ENCODE peak calls at places on chromosomes 6 and 20, in eight cellular contexts. C is neural crest cell, U is progenitor cell of endocrine pancreas, W is RWPE1, M is choroid plexus epithelial cell, J is fibroblast of mammary gland, A is lower leg skin, N is type B pancreatic cell. F is an unnamed sample.

GRCh38 chr6:30847971-30848441 is 36.3 kb upstream of the DDR1 start:
- DNase-seq in J (no peak), M (no peak), A (peak; percentile 58), N (no peak), W (no peak), U (no peak), C (no peak), F (no peak)

GRCh38 chr20:25486377-25486776 is 78.9 kb downstream of the GINS1 start:
- DNase-seq in M (peak; percentile 65), C (no peak), U (no peak), A (no peak), W (no peak), N (no peak), J (peak; percentile 45), F (no peak)

GRCh38 chr6:84027340-84028183 is 6.0 kb upstream of the MRAP2 start:
- DNase-seq in C (no peak), U (no peak), A (peak; percentile 43), M (peak; percentile 13), W (peak; percentile 70), J (peak; percentile 29), N (no peak), F (peak; percentile 24)

GRCh38 chr20:25237610-25238318 is 10.1 kb upstream of the PYGB start:
- DNase-seq in U (no peak), N (no peak), A (peak; percentile 91), C (no peak), J (peak; percentile 100), W (peak; percentile 98), M (peak; percentile 99), F (peak; percentile 60)

GRCh38 chr20:46350201-46350985 is 42.1 kb upstream of the CDH22 start:
- DNase-seq in J (peak; percentile 93), W (no peak), C (peak; percentile 22), M (peak; percentile 92), N (no peak), U (no peak), A (no peak), F (peak; percentile 26)

GRCh38 chr20:46359233-46359751 is 47.1 kb downstream of the ELMO2 start:
- DNase-seq in J (no peak), M (no peak), U (no peak), C (no peak), W (no peak), N (no peak), A (no peak), F (no peak)

GRCh38 chr20:611843-612185 is 1.7 kb upstream of the TCF15 start:
- DNase-seq in N (no peak), C (no peak), M (no peak), W (no peak), J (no peak), A (no peak), U (no peak), F (no peak)

GRCh38 chr20:63100401-63100925 is 93.7 kb upstream of the BHLHE23 start:
- DNase-seq in J (no peak), C (no peak), M (no peak), W (no peak), N (peak; percentile 47), A (no peak), U (no peak), F (no peak)

GRCh38 chr6:149137594-149137993 is 179.9 kb upstream of the TAB2 start:
- DNase-seq in J (peak; percentile 53), W (no peak), M (peak; percentile 52), C (no peak), A (no peak), N (no peak), U (no peak), F (no peak)

GRCh38 chr6:133159269-133159795 is 81.8 kb upstream of the EYA4 start:
- DNase-seq in A (no peak), C (no peak), U (no peak), M (no peak), J (no peak), W (no peak), N (no peak), F (no peak)

GRCh38 chr20:57611605-57612311 is 8.5 kb downstream of the ZBP1 start:
- DNase-seq in W (no peak), C (no peak), N (no peak), M (no peak), A (no peak), J (no peak), U (no peak), F (no peak)

GRCh38 chr6:72724545-72724944 is 102.7 kb downstream of the KCNQ5 start:
- DNase-seq in N (no peak), J (peak; percentile 5), U (no peak), W (no peak), M (no peak), C (no peak), A (no peak), F (no peak)

GRCh38 chr6:1313755-1314503 is 2.0 kb downstream of the FOXQ1 start:
- DNase-seq in W (peak; percentile 50), U (peak; percentile 57), M (no peak), C (no peak), N (no peak), A (no peak), J (no peak), F (peak; percentile 83)
- TF ChIP-seq CTCF in W (peak; percentile 69), U (peak; percentile 69), M (peak; percentile 38), C (peak; percentile 66), N (peak; percentile 70), A (no peak), J (no peak), F (peak; percentile 40)

DNA sequence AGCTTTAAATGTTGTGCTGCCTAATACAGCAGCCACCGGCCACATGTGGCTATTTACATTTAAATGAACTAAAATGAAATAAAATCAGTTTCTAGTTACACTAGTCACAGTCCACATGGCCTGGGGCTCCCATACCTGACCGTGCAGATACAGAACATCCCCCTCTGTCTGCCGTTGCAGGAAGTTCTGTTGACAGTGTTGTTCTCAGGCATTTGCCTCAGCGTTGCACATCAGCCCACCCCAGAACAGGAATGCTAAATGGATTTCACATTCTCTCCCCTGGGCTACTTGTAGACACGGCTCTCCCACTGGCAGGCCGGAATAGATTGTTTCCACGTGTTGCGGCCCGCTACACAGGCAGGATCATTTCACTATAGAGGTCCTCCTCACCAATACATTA is 26.3 kb downstream of the JAG1 start:
- DNase-seq in M (peak; percentile 72), J (peak; percentile 38), N (no peak), A (no peak), W (no peak), U (no peak), C (no peak), F (no peak)
- TF ChIP-seq CTCF in M (peak; percentile 75), J (peak; percentile 37), N (peak; percentile 68), A (no peak), W (no peak), U (peak; percentile 39), C (peak; percentile 66), F (no peak)

GRCh38 chr6:106155219-106155830 is 69.2 kb downstream of the PRDM1 start:
- DNase-seq in W (no peak), A (no peak), N (no peak), U (no peak), C (no peak), J (no peak), M (no peak), F (no peak)
- TF ChIP-seq CTCF in W (no peak), A (no peak), N (no peak), U (no peak), C (no peak), J (no peak), M (no peak), F (no peak)

DNA sequence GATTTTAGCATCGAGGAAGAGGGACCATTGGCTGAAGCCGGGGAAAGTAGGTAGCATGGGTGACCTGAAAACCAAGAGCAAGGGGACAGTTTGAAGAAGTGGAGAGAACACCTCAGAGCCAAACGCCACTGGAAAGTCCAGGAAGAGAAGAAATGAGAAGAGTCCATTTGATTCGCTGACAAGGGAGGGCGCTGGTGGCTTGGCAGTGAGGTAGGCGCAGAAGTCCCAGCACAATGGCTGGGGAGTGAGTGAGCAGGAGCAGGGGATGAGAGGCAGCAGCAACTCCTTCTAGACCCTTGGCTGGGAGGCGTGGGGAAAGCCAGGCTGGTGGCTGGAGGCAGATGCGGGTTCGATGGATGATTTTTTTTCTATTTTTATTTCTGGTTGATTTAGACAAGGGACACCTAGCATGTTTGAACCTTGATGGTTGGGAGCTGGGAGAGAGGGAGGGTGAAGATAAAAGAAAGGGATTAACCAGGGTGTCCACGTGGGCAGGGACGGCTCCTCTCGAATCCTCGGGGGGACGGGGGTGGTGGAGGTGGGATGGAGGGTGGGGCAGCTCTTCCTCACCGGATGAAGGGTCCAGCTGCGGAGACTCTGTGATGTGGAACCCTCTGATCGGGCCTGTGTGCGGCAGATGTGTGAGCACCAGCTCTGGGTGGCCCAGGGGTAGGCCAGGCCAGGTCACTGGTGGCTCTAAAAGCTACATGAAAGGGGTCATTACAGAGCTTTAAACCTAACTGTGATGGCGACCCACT is 164.2 kb downstream of the NFATC2 start:
- DNase-seq in A (no peak), N (no peak), U (no peak), M (no peak), J (no peak), W (no peak), C (no peak), F (no peak)
- TF ChIP-seq CTCF in A (no peak), N (no peak), U (peak; percentile 24), M (peak; percentile 29), J (peak; percentile 8), W (no peak), C (peak; percentile 29), F (no peak)

GRCh38 chr6:100269189-100269588 is 195.5 kb downstream of the SIM1 start:
- DNase-seq in W (no peak), U (no peak), C (no peak), M (peak; percentile 91), N (no peak), A (no peak), J (peak; percentile 72), F (no peak)

GRCh38 chr6:100274147-100274546 is 190.6 kb downstream of the SIM1 start:
- DNase-seq in A (no peak), W (peak; percentile 18), C (no peak), M (no peak), U (no peak), N (no peak), J (no peak), F (no peak)

GRCh38 chr6:100271625-100272024 is 193.1 kb downstream of the SIM1 start:
- DNase-seq in A (no peak), M (no peak), C (no peak), N (no peak), J (no peak), W (no peak), U (no peak), F (no peak)

GRCh38 chr6:100268326-100268725 is 196.4 kb downstream of the SIM1 start:
- DNase-seq in A (no peak), W (no peak), U (no peak), N (no peak), C (no peak), M (peak; percentile 62), J (no peak), F (no peak)

GRCh38 chr6:100271202-100271601 is 193.5 kb downstream of the SIM1 start:
- DNase-seq in A (no peak), M (no peak), J (no peak), N (no peak), C (no peak), W (no peak), U (no peak), F (no peak)
- TF ChIP-seq CTCF in A (no peak), M (no peak), J (no peak), N (no peak), C (no peak), W (no peak), U (no peak), F (no peak)